ENCODE peak calls at places on chromosomes 6 and 20, in six cellular contexts. One of them, this sample, is unnamed. For H3K9me3, the result is how much of the 10 kb centered on the place peaks cover.

GRCh38 chr6:17394192-17394611 is 807 bp downstream of the CAP2 start:
- DNase-seq in A549: peak
- DNase-seq in breast epithelium: no peak
- DNase-seq in right lobe of liver: peak
- DNase-seq in transverse colon: peak
- DNase-seq in adrenal gland: peak
- DNase-seq in this sample: peak

GRCh38 chr6:3838992-3839867 is 9.9 kb upstream of the FAM50B start:
- DNase-seq in A549: no peak
- DNase-seq in breast epithelium: no peak
- DNase-seq in right lobe of liver: peak
- DNase-seq in transverse colon: no peak
- DNase-seq in adrenal gland: no peak
- DNase-seq in this sample: peak

GRCh38 chr6:70312165-70312564 is 9.3 kb upstream of the COL9A1 start:
- DNase-seq in A549: no peak
- DNase-seq in breast epithelium: no peak
- DNase-seq in right lobe of liver: no peak
- DNase-seq in transverse colon: no peak
- DNase-seq in adrenal gland: no peak
- DNase-seq in this sample: no peak

GRCh38 chr20:51238675-51239305 is 215.9 kb upstream of the KCNG1 start:
- DNase-seq in A549: no peak
- DNase-seq in breast epithelium: no peak
- DNase-seq in right lobe of liver: no peak
- DNase-seq in transverse colon: no peak
- DNase-seq in adrenal gland: no peak
- DNase-seq in this sample: no peak

GRCh38 chr6:135002229-135002844 is 52.3 kb downstream of the HBS1L start:
- DNase-seq in A549: peak
- DNase-seq in breast epithelium: no peak
- DNase-seq in right lobe of liver: no peak
- DNase-seq in transverse colon: no peak
- DNase-seq in adrenal gland: no peak
- DNase-seq in this sample: no peak

GRCh38 chr20:22684072-22684762 is 99.8 kb upstream of the FOXA2 start:
- DNase-seq in A549: peak
- DNase-seq in breast epithelium: no peak
- DNase-seq in right lobe of liver: peak
- DNase-seq in transverse colon: peak
- DNase-seq in adrenal gland: peak
- DNase-seq in this sample: no peak

GRCh38 chr6:170451762-170452651 is 101.1 kb downstream of the PSMB1 start:
- DNase-seq in A549: no peak
- DNase-seq in breast epithelium: no peak
- DNase-seq in right lobe of liver: no peak
- DNase-seq in transverse colon: no peak
- DNase-seq in adrenal gland: no peak
- DNase-seq in this sample: no peak

GRCh38 chr6:72348926-72349325 is 272.9 kb upstream of the KCNQ5 start:
- DNase-seq in A549: no peak
- DNase-seq in breast epithelium: no peak
- DNase-seq in right lobe of liver: no peak
- DNase-seq in transverse colon: no peak
- DNase-seq in adrenal gland: no peak
- DNase-seq in this sample: no peak

GRCh38 chr6:11761744-11762620 is 16.6 kb downstream of the ADTRP start:
- DNase-seq in A549: no peak
- DNase-seq in breast epithelium: no peak
- DNase-seq in right lobe of liver: no peak
- DNase-seq in transverse colon: peak
- DNase-seq in adrenal gland: no peak
- DNase-seq in this sample: no peak

GRCh38 chr6:150004101-150004782 is 21.1 kb downstream of the RAET1L start:
- DNase-seq in A549: no peak
- DNase-seq in breast epithelium: no peak
- DNase-seq in right lobe of liver: no peak
- DNase-seq in transverse colon: no peak
- DNase-seq in adrenal gland: no peak
- DNase-seq in this sample: no peak
- H3K4me3 ChIP-seq in A549: peak
- H3K4me3 ChIP-seq in breast epithelium: peak
- H3K4me3 ChIP-seq in right lobe of liver: peak
- H3K4me3 ChIP-seq in transverse colon: no peak
- H3K4me3 ChIP-seq in adrenal gland: peak
- H3K4me3 ChIP-seq in this sample: peak

DNA sequence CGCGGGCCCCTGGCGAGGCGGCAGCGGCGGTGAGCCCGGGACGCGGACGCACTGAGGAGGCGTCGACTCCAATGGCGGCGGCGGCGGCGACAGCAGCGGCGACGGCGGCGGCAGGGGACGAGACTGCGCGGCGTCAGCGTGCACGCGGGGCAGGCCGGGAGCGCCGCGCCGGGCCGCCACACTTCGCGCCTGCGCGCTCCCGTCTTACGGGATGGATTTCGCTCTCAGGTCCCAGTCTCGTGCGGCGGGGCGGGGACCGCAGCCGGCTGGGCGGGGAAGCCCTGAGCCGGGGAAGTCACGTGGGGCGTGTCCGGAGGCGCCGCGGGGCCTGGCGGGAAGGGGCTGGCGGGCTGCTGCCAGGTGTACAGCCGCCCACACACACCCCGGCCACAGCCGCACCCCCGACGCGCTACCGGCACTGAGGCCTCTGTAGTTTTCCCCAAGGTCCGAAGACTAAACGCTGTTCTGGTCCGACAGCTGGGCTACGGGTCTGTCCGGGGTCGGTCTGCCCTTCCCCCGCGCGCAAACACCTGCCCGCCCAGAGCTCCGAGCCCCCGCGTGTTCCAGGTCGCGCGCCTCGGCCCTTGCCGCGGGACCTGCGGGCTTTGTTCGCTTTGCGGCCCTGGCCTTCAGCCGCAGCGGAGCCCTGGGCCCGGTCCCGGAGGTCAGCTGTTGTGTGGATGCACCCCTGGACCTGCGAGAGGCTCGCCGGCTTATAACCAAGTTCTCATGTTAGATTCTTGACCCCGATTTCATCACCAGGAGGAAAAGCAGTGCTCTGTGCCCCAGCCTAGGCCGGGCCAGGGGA is at the start of gene YTHDF1:
- DNase-seq in A549: peak
- DNase-seq in breast epithelium: peak
- DNase-seq in right lobe of liver: peak
- DNase-seq in transverse colon: peak
- DNase-seq in adrenal gland: peak
- DNase-seq in this sample: peak
- TF ChIP-seq POLR2A in A549: peak
- TF ChIP-seq POLR2A in breast epithelium: no peak
- TF ChIP-seq POLR2A in right lobe of liver: peak
- TF ChIP-seq POLR2A in transverse colon: peak
- TF ChIP-seq POLR2A in adrenal gland: peak
- TF ChIP-seq POLR2A in this sample: peak

GRCh38 chr20:58531063-58531462 is 15.9 kb upstream of the APCDD1L start:
- DNase-seq in A549: no peak
- DNase-seq in breast epithelium: no peak
- DNase-seq in right lobe of liver: no peak
- DNase-seq in transverse colon: no peak
- DNase-seq in adrenal gland: no peak
- DNase-seq in this sample: no peak
- H3K9me3 ChIP-seq in A549: half or more
- H3K9me3 ChIP-seq in breast epithelium: half or more
- H3K9me3 ChIP-seq in right lobe of liver: under half
- H3K9me3 ChIP-seq in transverse colon: under half
- H3K9me3 ChIP-seq in adrenal gland: under half
- H3K9me3 ChIP-seq in this sample: under half

GRCh38 chr20:3744806-3745685 is 12.6 kb downstream of the HSPA12B start:
- DNase-seq in A549: peak
- DNase-seq in breast epithelium: no peak
- DNase-seq in right lobe of liver: peak
- DNase-seq in transverse colon: peak
- DNase-seq in adrenal gland: peak
- DNase-seq in this sample: no peak
- H3K4me3 ChIP-seq in A549: peak
- H3K4me3 ChIP-seq in breast epithelium: peak
- H3K4me3 ChIP-seq in right lobe of liver: no peak
- H3K4me3 ChIP-seq in transverse colon: no peak
- H3K4me3 ChIP-seq in adrenal gland: peak
- H3K4me3 ChIP-seq in this sample: no peak

GRCh38 chr20:13784893-13785715 is at the start of the genes ESF1 and NDUFAF5:
- DNase-seq in A549: peak
- DNase-seq in breast epithelium: peak
- DNase-seq in right lobe of liver: peak
- DNase-seq in transverse colon: peak
- DNase-seq in adrenal gland: peak
- DNase-seq in this sample: peak
- TF ChIP-seq POLR2A in A549: peak
- TF ChIP-seq POLR2A in breast epithelium: no peak
- TF ChIP-seq POLR2A in right lobe of liver: peak
- TF ChIP-seq POLR2A in transverse colon: peak
- TF ChIP-seq POLR2A in adrenal gland: peak
- TF ChIP-seq POLR2A in this sample: peak

GRCh38 chr6:164569503-164569902 is 739.9 kb downstream of the C6orf118 start:
- DNase-seq in A549: no peak
- DNase-seq in breast epithelium: no peak
- DNase-seq in right lobe of liver: no peak
- DNase-seq in transverse colon: no peak
- DNase-seq in adrenal gland: no peak
- DNase-seq in this sample: no peak
- H3K9me3 ChIP-seq in A549: under half
- H3K9me3 ChIP-seq in breast epithelium: under half
- H3K9me3 ChIP-seq in right lobe of liver: under half
- H3K9me3 ChIP-seq in transverse colon: under half
- H3K9me3 ChIP-seq in adrenal gland: under half
- H3K9me3 ChIP-seq in this sample: under half

GRCh38 chr6:38697846-38698245 is 5.1 kb downstream of the GLO1 start:
- DNase-seq in A549: no peak
- DNase-seq in breast epithelium: no peak
- DNase-seq in right lobe of liver: no peak
- DNase-seq in transverse colon: no peak
- DNase-seq in adrenal gland: no peak
- DNase-seq in this sample: no peak
- H3K4me3 ChIP-seq in A549: no peak
- H3K4me3 ChIP-seq in breast epithelium: no peak
- H3K4me3 ChIP-seq in right lobe of liver: no peak
- H3K4me3 ChIP-seq in transverse colon: no peak
- H3K4me3 ChIP-seq in adrenal gland: no peak
- H3K4me3 ChIP-seq in this sample: no peak

GRCh38 chr6:53413326-53413725 is 64.6 kb upstream of the ELOVL5 start:
- DNase-seq in A549: no peak
- DNase-seq in breast epithelium: no peak
- DNase-seq in right lobe of liver: no peak
- DNase-seq in transverse colon: no peak
- DNase-seq in adrenal gland: no peak
- DNase-seq in this sample: no peak
- TF ChIP-seq POLR2A in A549: no peak
- TF ChIP-seq POLR2A in breast epithelium: no peak
- TF ChIP-seq POLR2A in right lobe of liver: no peak
- TF ChIP-seq POLR2A in transverse colon: no peak
- TF ChIP-seq POLR2A in adrenal gland: no peak
- TF ChIP-seq POLR2A in this sample: no peak

DNA sequence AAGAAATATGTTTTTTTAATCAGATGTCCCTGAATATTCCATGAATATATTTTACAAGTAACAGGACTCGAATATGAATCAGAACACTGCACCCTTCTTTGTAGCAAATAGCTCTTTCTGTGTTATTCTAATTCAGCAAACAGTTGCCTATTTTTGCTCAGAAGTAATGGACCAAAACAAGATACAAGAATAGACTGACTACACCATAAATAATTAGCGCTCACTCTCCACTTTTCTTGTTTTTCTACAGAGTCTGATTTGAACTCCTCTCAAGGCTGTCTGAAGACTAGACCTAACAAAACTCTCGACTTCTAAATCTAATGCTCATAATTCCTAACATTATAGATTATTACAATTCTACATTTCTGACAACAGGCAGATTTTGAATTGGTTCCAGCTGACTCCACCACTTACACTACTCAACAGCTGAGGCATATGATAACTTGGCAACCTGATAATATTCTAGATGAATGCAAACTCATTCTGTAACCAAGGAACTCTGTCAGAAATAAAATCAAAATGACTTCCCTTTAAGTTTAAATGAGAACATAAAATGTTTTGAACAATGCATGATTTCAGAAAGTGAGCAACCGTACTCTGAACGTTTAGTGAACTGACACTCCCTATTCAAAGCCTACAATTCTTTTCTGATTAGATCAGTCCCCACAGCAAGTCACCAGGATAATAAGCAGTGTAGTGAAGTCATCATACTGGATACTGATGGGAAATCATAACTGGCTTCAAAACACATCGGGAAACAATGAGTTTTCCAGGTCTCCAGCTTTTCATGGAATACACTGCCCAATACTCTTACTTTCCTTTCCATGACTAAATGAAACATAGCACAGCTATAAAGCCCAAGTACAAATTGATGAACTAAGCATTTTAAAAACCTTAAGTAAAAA is 114.2 kb upstream of the BEND6 start:
- DNase-seq in A549: no peak
- DNase-seq in breast epithelium: no peak
- DNase-seq in right lobe of liver: no peak
- DNase-seq in transverse colon: no peak
- DNase-seq in adrenal gland: no peak
- DNase-seq in this sample: no peak
- H3K9me3 ChIP-seq in A549: under half
- H3K9me3 ChIP-seq in breast epithelium: under half
- H3K9me3 ChIP-seq in right lobe of liver: under half
- H3K9me3 ChIP-seq in transverse colon: under half
- H3K9me3 ChIP-seq in adrenal gland: under half
- H3K9me3 ChIP-seq in this sample: under half

This sample was measured in gastrocnemius medialis.